ENCODE peak calls at places on chromosomes 6 and 20, in four cellular contexts. Q is thyroid gland, C is Panc1, O is right atrium auricular region. S is an unnamed sample.

GRCh38 chr6:47836639-47837038 is 54.8 kb downstream of the OPN5 start:
- DNase-seq in Q (no peak), C (no peak), O (no peak), S (no peak)

GRCh38 chr6:131116755-131117360 is 18.4 kb upstream of the AKAP7 start:
- DNase-seq in Q (no peak), C (peak; percentile 28), O (no peak), S (peak; percentile 78)

GRCh38 chr6:105835373-105835772 is 250.8 kb upstream of the PRDM1 start:
- DNase-seq in Q (peak; percentile 11), C (no peak), O (no peak), S (peak; percentile 57)

GRCh38 chr6:22499815-22500214 is 69.6 kb upstream of the HDGFL1 start:
- DNase-seq in Q (no peak), C (no peak), O (no peak), S (no peak)

GRCh38 chr6:145233955-145234354 is 501.4 kb downstream of the EPM2A start:
- DNase-seq in Q (no peak), C (no peak), O (no peak), S (no peak)

GRCh38 chr6:5302995-5303622 is 41.8 kb downstream of the FARS2 start:
- DNase-seq in Q (peak; percentile 87), C (peak; percentile 61), O (no peak), S (peak; percentile 65)

GRCh38 chr6:116616757-116617093 is 446 bp downstream of the RSPH4A start:
- DNase-seq in Q (peak; percentile 34), C (no peak), O (no peak), S (no peak)

GRCh38 chr6:8237668-8238067 is 135.3 kb upstream of the EEF1E1 start:
- DNase-seq in Q (no peak), C (no peak), O (no peak), S (no peak)

GRCh38 chr20:57690525-57690924 is 19.3 kb downstream of the PMEPA1 start:
- DNase-seq in Q (no peak), C (no peak), O (no peak), S (no peak)

GRCh38 chr20:11849270-11849920 is 68.3 kb upstream of the BTBD3 start:
- DNase-seq in Q (no peak), C (no peak), O (no peak), S (peak; percentile 20)

GRCh38 chr6:29953001-29953436 is 10.7 kb downstream of the HLA-A start:
- DNase-seq in Q (peak; percentile 81), C (no peak), O (no peak), S (peak; percentile 46)

GRCh38 chr6:126721581-126722145 is 381.7 kb downstream of the CENPW start:
- DNase-seq in Q (no peak), C (peak; percentile 32), O (no peak), S (peak; percentile 83)

GRCh38 chr6:137102851-137103492 is 58.2 kb upstream of the IL20RA start:
- DNase-seq in Q (no peak), C (no peak), O (no peak), S (no peak)

GRCh38 chr6:127415096-127415495 is 44.1 kb downstream of the KIAA0408 start:
- DNase-seq in Q (no peak), C (no peak), O (no peak), S (no peak)

GRCh38 chr6:157222201-157222981 is 100.9 kb downstream of the TMEM242 start:
- DNase-seq in Q (no peak), C (no peak), O (peak; percentile 58), S (no peak)

GRCh38 chr20:25053207-25054132 is 4.5 kb downstream of the ACSS1 start:
- DNase-seq in Q (peak; percentile 17), C (no peak), O (peak; percentile 84), S (peak; percentile 79)

GRCh38 chr6:111338843-111339242 is 144.2 kb downstream of the REV3L start:
- DNase-seq in Q (no peak), C (no peak), O (no peak), S (no peak)

GRCh38 chr6:168416531-168416930 is 24.5 kb upstream of the SMOC2 start:
- DNase-seq in Q (no peak), C (no peak), O (no peak), S (no peak)

GRCh38 chr6:102015431-102015830 is 621.9 kb downstream of the GRIK2 start:
- DNase-seq in Q (no peak), C (no peak), O (no peak), S (no peak)

GRCh38 chr6:166434336-166434735 is 51.6 kb upstream of the MPC1 start:
- DNase-seq in Q (no peak), C (no peak), O (no peak), S (no peak)

GRCh38 chr20:62587757-62588402 is 54.4 kb upstream of the SLCO4A1 start:
- DNase-seq in Q (no peak), C (no peak), O (no peak), S (peak; percentile 24)

GRCh38 chr20:57193094-57193493 is 73.3 kb downstream of the BMP7 start:
- DNase-seq in Q (no peak), C (no peak), O (no peak), S (no peak)

GRCh38 chr6:161318456-161318855 is 44.6 kb upstream of the AGPAT4 start:
- DNase-seq in Q (no peak), C (no peak), O (no peak), S (no peak)

GRCh38 chr6:47481806-47482205 is 4.2 kb downstream of the CD2AP start:
- DNase-seq in Q (no peak), C (no peak), O (no peak), S (no peak)

GRCh38 chr20:919491-919916 is 3.4 kb upstream of the ANGPT4 start:
- DNase-seq in Q (no peak), C (no peak), O (no peak), S (peak; percentile 44)

GRCh38 chr6:5566718-5567117 is 305.4 kb downstream of the FARS2 start:
- DNase-seq in Q (no peak), C (no peak), O (no peak), S (no peak)

GRCh38 chr6:71621918-71622519 is 264.3 kb upstream of the RIMS1 start:
- DNase-seq in Q (no peak), C (no peak), O (no peak), S (peak; percentile 43)

GRCh38 chr6:148166339-148166949 is 176.2 kb upstream of the SASH1 start:
- DNase-seq in Q (no peak), C (no peak), O (no peak), S (peak; percentile 55)

DNA sequence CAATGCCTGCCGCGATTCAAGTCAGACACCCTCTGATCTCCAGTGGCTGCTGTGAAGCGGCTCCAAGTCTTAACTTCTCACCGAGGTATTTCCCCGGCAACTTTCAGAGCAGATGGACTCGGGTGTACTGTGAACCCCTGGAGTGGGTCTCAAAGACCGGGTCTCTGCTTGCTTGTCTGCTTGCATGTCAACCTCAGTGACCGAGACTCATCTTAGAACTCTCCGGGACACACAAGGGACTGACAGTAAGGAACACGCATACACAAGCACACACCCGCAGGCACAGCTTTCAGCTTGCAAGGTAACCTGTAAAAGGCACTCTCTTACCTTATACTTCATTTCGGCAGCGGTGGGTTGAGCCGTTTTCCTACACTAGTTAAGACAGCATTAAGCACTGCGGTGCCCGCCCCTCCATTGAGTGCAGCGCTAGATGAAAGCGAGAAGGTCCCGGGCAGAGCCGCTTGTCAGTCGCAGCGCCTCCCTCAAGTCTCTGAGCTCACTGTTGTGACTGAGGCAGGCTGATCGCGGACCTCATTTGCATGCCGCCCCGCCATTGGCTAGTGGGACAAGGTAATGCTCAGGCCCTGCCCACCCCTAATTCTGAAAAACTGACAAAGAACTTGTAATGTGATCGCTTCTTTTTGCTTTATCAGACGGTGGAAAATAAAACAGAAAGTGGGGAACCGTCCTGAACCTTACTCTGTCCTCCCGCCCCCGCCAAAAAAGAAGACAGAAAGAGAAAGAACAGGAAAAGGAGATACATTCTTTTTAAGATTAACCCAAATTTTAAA is at the start of gene NEDD9:
- DNase-seq in Q (peak; percentile 99), C (peak; percentile 28), O (peak; percentile 99), S (peak; percentile 98)
- TF ChIP-seq CTCF in Q (no peak), C (no peak), O (no peak), S (no peak)

GRCh38 chr6:17423018-17423417 is 29.6 kb downstream of the CAP2 start:
- DNase-seq in Q (no peak), C (no peak), O (no peak), S (no peak)

GRCh38 chr6:17431581-17431980 is 38.2 kb downstream of the CAP2 start:
- DNase-seq in Q (no peak), C (no peak), O (no peak), S (no peak)

GRCh38 chr6:17427617-17428016 is 34.2 kb downstream of the CAP2 start:
- DNase-seq in Q (no peak), C (no peak), O (no peak), S (no peak)

GRCh38 chr6:17429381-17430061 is 36.1 kb downstream of the CAP2 start:
- DNase-seq in Q (no peak), C (no peak), O (no peak), S (no peak)

DNA sequence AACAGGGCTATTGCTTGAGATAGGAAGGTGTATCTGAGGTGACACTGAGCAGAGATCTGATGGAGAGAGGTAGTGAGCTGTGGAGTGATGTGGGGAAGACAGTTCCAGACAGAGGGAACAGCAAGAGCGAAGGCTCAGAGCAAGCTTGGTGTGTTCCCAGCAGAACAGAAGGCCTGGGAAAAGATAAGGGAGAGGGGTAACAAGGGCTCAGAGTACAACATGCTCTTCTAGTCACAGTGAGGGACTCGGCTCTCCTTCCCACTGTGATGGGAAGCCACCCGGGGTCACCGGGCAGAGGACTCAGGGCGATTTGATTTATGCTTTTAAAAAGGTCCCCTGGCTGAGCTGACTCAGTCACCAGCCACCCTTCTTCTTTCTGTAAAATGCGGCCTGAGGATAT is 33.7 kb downstream of the CAP2 start:
- DNase-seq in Q (no peak), C (no peak), O (no peak), S (no peak)
- H3K27me3 ChIP-seq in Q (no peaks in the 10 kb centered on the region), C (no peaks in the 10 kb centered on the region), O (no peaks in the 10 kb centered on the region), S (no peaks in the 10 kb centered on the region)

DNA sequence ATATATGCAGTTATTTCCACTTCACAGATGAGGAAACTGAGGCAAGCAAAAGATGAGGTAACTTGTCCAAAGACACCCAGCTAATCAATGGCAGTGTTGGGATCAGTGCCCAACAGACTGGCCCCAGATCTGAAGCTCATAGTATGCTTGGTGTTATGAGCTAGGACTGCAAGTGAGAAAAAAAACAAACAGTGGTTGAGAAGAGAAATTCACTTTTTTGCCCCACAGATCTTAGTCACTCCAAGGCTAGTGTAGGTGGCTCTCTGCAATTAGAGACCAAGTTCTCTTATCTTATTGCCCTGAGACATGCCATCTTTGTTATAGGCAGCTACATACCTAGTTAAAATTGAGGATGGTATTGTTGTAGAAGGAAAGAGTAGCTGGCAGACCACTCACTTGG is 16.3 kb downstream of the PLEKHG1 start:
- DNase-seq in Q (no peak), C (no peak), O (no peak), S (no peak)
- H3K4me3 ChIP-seq in Q (no peak overlapping the region), C (no peak overlapping the region), O (no peak overlapping the region), S (no peak overlapping the region)

DNA sequence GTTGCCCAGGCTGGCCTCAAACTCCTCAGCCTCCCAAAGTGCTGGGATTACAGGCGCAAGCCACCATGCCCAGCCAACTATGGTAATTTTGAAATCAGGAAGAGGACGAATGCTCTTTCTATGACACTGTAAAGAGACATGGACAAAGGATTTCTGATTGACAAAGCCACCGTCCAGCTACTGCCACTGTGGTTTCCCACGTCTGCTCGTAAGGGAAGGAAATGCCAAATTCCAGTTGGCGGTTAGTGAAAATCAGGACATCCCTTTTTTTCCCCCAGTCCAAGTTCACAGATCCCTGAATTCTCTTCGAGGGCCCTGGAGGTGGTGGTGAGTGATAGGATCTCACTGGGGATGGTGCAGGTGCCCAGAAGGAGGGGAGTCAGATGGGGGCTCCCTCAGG is 31.2 kb downstream of the SNAI1 start:
- DNase-seq in Q (no peak), C (no peak), O (no peak), S (no peak)
- TF ChIP-seq CTCF in Q (no peak), C (no peak), O (no peak), S (no peak)

GRCh38 chr20:58787211-58788067 is 63.3 kb downstream of the GNAS-AS1 start:
- DNase-seq in Q (no peak), C (no peak), O (no peak), S (no peak)
- H3K27me3 ChIP-seq in Q (no peaks in the 10 kb centered on the region), C (peaks cover 12% of the 10 kb centered on the region), O (no peaks in the 10 kb centered on the region), S (no peaks in the 10 kb centered on the region)

S was measured in cardiac muscle cell.